ENCODE peak calls at places on chromosome 14, in nine cellular contexts. V is sigmoid colon, R is stomach, E is GM12891, J is HepG2, X is SK-N-MC, B is prostate gland, T is H1, A is breast epithelium. M is an unnamed sample.

GRCh38 chr14:75147423-75148071 is 20.7 kb upstream of the NEK9 start:
- DNase-seq in A (peak), X (no peak), V (peak), R (peak), J (peak), T (no peak), E (no peak), B (peak), M (peak)

GRCh38 chr14:66076166-66076565 is 410.0 kb upstream of the CCDC196 start:
- DNase-seq in V (no peak), T (no peak), R (no peak), A (no peak), J (no peak), B (no peak), E (no peak), X (no peak), M (no peak)

GRCh38 chr14:55519473-55520080 is 60.4 kb upstream of the KTN1 start:
- DNase-seq in A (no peak), E (no peak), J (no peak), R (no peak), T (no peak), B (no peak), V (no peak), X (no peak), M (no peak)

GRCh38 chr14:84064756-84065155 is 1465.2 kb upstream of the FLRT2 start:
- DNase-seq in V (no peak), X (peak), A (no peak), R (no peak), B (no peak), T (no peak), J (no peak), E (no peak), M (no peak)

GRCh38 chr14:30035361-30035760 is 107.7 kb upstream of the PRKD1 start:
- DNase-seq in X (no peak), A (no peak), V (no peak), J (no peak), E (no peak), T (no peak), B (no peak), R (no peak), M (no peak)

GRCh38 chr14:52131640-52132320 is 62.9 kb upstream of the NID2 start:
- DNase-seq in B (peak), E (peak), X (peak), A (no peak), T (peak), V (peak), R (peak), J (peak), M (no peak)

GRCh38 chr14:22263961-22264360 is 325.1 kb downstream of the DAD1 start:
- DNase-seq in A (no peak), X (no peak), B (no peak), V (no peak), J (no peak), R (no peak), T (no peak), E (no peak), M (no peak)

GRCh38 chr14:22508150-22508457 is 80.9 kb downstream of the DAD1 start:
- DNase-seq in T (no peak), V (no peak), J (no peak), X (no peak), A (no peak), R (no peak), E (no peak), B (no peak), M (no peak)

GRCh38 chr14:58082011-58082410 is 70.0 kb downstream of the ARMH4 start:
- DNase-seq in V (no peak), J (no peak), R (no peak), X (no peak), E (no peak), A (no peak), B (no peak), T (no peak), M (no peak)

GRCh38 chr14:43540948-43541347 is 966.1 kb downstream of the FSCB start:
- DNase-seq in E (no peak), B (no peak), X (no peak), R (no peak), A (no peak), V (no peak), J (peak), T (peak), M (no peak)

GRCh38 chr14:91031668-91032067 is 28.8 kb downstream of the RPS6KA5 start:
- DNase-seq in X (peak), R (no peak), B (no peak), J (no peak), E (no peak), V (no peak), T (no peak), A (no peak), M (no peak)

GRCh38 chr14:32534145-32534544 is 205.0 kb downstream of the AKAP6 start:
- DNase-seq in A (no peak), R (no peak), V (no peak), B (no peak), J (no peak), T (no peak), E (no peak), X (no peak), M (no peak)

GRCh38 chr14:101853455-101854018 is 92.0 kb downstream of the PPP2R5C start:
- DNase-seq in E (no peak), A (no peak), B (no peak), J (no peak), X (no peak), V (no peak), T (no peak), R (no peak), M (no peak)

GRCh38 chr14:92487513-92488133 is 26.0 kb upstream of the RIN3 start:
- DNase-seq in A (no peak), T (no peak), X (no peak), E (no peak), B (no peak), V (no peak), R (no peak), J (no peak), M (peak)

GRCh38 chr14:30267141-30267540 is 291.8 kb upstream of the G2E3 start:
- DNase-seq in R (no peak), E (no peak), A (no peak), B (no peak), J (no peak), V (no peak), T (no peak), X (no peak), M (no peak)

GRCh38 chr14:63295991-63296630 is 22.6 kb downstream of the GPHB5 start:
- DNase-seq in A (no peak), E (no peak), V (no peak), R (no peak), X (no peak), T (no peak), B (no peak), J (no peak), M (no peak)

GRCh38 chr14:90405755-90406154 is 8.9 kb downstream of the CALM1 start:
- DNase-seq in X (no peak), B (no peak), V (no peak), T (no peak), A (no peak), J (no peak), R (no peak), E (no peak), M (no peak)

GRCh38 chr14:50064993-50065392 is 51.4 kb downstream of the VCPKMT start:
- DNase-seq in R (peak), T (no peak), E (peak), V (no peak), X (no peak), A (no peak), B (no peak), J (no peak), M (no peak)

GRCh38 chr14:52949711-52950409 is 990 bp downstream of the FERMT2 start:
- DNase-seq in X (no peak), B (peak), T (no peak), E (no peak), R (no peak), V (no peak), A (no peak), J (peak), M (no peak)

GRCh38 chr14:21910260-21910659 is 236.6 kb upstream of the OR4E1 start:
- DNase-seq in R (no peak), B (no peak), E (no peak), V (no peak), T (no peak), A (no peak), J (no peak), X (no peak), M (no peak)

GRCh38 chr14:44463386-44464004 is 43.6 kb downstream of the FSCB start:
- DNase-seq in J (no peak), V (no peak), T (no peak), X (no peak), E (no peak), A (no peak), B (no peak), R (no peak), M (no peak)

GRCh38 chr14:104294628-104294982 is 156.2 kb downstream of the KIF26A start:
- DNase-seq in J (no peak), V (no peak), R (no peak), A (peak), T (no peak), B (no peak), E (no peak), X (no peak), M (no peak)

GRCh38 chr14:91108941-91109611 is 4.8 kb upstream of the DGLUCY start:
- DNase-seq in B (peak), X (no peak), V (peak), E (no peak), T (no peak), R (peak), J (no peak), A (peak), M (no peak)

GRCh38 chr14:105484069-105484996 is 2.4 kb upstream of the CRIP1 start:
- DNase-seq in R (no peak), V (no peak), T (no peak), A (no peak), B (no peak), X (no peak), J (no peak), E (no peak), M (no peak)
- TF ChIP-seq POLR2AphosphoS5 in R (no peak), V (no peak), T (no peak), A (no peak), B (no peak), X (peak), J (no peak), E (no peak), M (no peak)

GRCh38 chr14:23537351-23538048 is 14.1 kb downstream of the ZFHX2 start:
- DNase-seq in J (no peak), T (peak), E (no peak), B (no peak), R (no peak), V (no peak), A (no peak), X (no peak), M (no peak)
- TF ChIP-seq POLR2AphosphoS5 in J (no peak), T (peak), E (no peak), B (no peak), R (no peak), V (no peak), A (no peak), X (no peak), M (no peak)

DNA sequence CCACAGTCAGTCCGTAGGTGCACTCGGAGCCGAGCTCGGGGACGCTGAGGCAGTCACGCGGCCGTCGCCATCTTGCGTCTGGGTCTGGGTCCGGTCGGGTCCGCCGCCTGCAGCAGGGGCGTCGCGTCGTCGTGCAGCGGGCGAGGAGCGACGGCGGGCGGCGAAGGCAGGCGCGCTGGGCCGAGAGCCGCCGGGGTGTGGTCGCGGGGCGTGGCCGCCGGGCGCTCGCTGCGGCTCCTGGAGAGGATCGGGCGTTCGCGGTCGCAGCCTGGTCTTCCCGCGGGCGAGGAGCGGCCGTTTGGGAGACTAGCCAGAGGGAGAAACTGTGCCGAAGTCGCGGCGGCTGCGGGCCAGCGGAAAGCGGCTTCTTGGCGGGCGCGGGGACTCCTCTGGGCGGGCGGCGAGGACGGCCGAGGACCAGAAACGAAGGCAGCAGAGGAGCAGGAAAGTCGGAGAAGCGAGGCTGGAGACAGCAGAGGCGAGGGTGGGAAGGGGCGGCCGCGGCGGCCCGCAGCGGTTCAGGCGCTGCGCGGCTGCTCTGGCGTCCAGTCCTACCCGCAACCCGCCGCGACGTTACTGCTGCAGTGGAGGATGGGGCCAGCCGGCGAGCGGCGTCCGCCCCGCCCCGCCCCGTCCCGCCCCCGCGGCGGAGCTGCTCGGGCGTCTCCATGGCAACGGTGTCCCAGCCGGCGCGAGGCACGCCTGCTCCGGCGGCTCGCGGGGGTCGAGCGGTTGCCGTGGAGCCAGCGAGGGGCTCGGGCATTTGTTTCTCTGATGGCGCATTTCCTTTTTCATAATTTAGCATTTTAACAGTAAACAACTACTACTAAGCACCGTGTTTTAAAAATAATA is at the start of gene PNMA1:
- DNase-seq in J (peak), V (peak), R (peak), X (no peak), B (peak), T (peak), E (peak), A (peak), M (no peak)
- TF ChIP-seq POLR2AphosphoS5 in J (peak), V (peak), R (peak), X (peak), B (no peak), T (peak), E (peak), A (peak), M (peak)

GRCh38 chr14:103078420-103078749 is 5.6 kb upstream of the LBHD2 start:
- DNase-seq in X (peak), J (peak), B (peak), A (peak), T (peak), E (peak), R (peak), V (peak), M (no peak)
- TF ChIP-seq POLR2AphosphoS5 in X (no peak), J (no peak), B (peak), A (peak), T (no peak), E (no peak), R (peak), V (no peak), M (peak)

GRCh38 chr14:94040796-94041195 is 14.7 kb downstream of the OTUB2 start:
- DNase-seq in R (no peak), B (no peak), V (no peak), X (no peak), T (no peak), J (no peak), A (no peak), E (no peak), M (no peak)
- TF ChIP-seq POLR2AphosphoS5 in R (no peak), B (no peak), V (no peak), X (no peak), T (no peak), J (no peak), A (no peak), E (no peak), M (no peak)

DNA sequence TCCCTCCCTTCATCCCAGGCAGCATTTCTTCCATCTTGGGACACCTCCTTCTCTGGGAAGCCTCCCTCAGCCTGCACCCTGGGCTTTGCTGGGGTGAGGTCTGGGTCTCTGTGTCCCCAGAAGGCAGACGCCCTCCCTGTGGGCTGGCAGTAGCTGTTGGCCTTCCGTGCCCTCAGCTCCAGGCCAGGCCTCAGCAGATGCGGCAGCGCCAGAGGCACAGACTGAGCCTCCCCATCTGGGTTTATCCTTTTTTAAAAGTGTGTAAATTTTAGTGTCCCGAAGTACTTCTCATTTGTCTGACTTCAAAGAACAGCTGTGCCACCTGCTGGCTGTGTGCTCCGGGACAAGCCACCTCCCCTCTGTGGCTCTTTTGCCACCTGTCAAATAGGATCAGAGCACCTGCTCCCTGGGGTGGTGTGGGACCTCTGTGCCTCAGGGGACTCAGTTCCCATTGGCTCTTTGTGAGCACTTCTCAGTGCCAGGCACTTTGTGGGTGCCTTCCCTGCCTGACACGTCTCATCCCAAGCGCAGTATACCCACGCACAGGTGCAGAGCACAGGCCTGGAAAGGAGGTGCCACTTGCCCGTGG is 11.1 kb downstream of the EXOC3L4 start:
- DNase-seq in A (no peak), X (no peak), R (no peak), T (no peak), B (no peak), E (no peak), V (no peak), J (no peak), M (no peak)
- TF ChIP-seq POLR2AphosphoS5 in A (no peak), X (no peak), R (no peak), T (no peak), B (no peak), E (no peak), V (no peak), J (no peak), M (no peak)

GRCh38 chr14:97104029-97104428 is 306.8 kb downstream of the VRK1 start:
- DNase-seq in J (no peak), E (no peak), X (no peak), R (no peak), A (no peak), T (no peak), B (no peak), V (no peak), M (no peak)
- TF ChIP-seq POLR2AphosphoS5 in J (no peak), E (no peak), X (no peak), R (no peak), A (no peak), T (no peak), B (no peak), V (no peak), M (no peak)

GRCh38 chr14:81942071-81942470 is 408.4 kb upstream of the SEL1L start:
- DNase-seq in T (no peak), A (no peak), X (no peak), B (no peak), J (no peak), R (no peak), V (no peak), E (no peak), M (no peak)

GRCh38 chr14:81940636-81941035 is 407.0 kb upstream of the SEL1L start:
- DNase-seq in B (no peak), T (no peak), X (no peak), R (no peak), J (no peak), V (no peak), A (no peak), E (no peak), M (no peak)

GRCh38 chr14:81936348-81936747 is 402.7 kb upstream of the SEL1L start:
- DNase-seq in R (no peak), A (no peak), X (no peak), B (no peak), J (no peak), V (no peak), E (no peak), T (no peak), M (no peak)

GRCh38 chr14:81936902-81937301 is 403.2 kb upstream of the SEL1L start:
- DNase-seq in R (no peak), J (no peak), E (no peak), A (no peak), X (no peak), B (no peak), V (no peak), T (no peak), M (no peak)

GRCh38 chr14:81938341-81938740 is 404.7 kb upstream of the SEL1L start:
- DNase-seq in A (no peak), V (no peak), B (no peak), R (no peak), E (no peak), X (no peak), J (no peak), T (no peak), M (no peak)
- TF ChIP-seq POLR2AphosphoS5 in A (no peak), V (no peak), B (no peak), R (no peak), E (no peak), X (no peak), J (no peak), T (no peak), M (no peak)

GRCh38 chr14:67698179-67698578 is 2.6 kb upstream of the RDH11 start:
- DNase-seq in J (no peak), E (no peak), T (no peak), V (no peak), A (no peak), B (no peak), X (no peak), R (no peak), M (no peak)

GRCh38 chr14:67697006-67697405 is 1.4 kb upstream of the RDH11 start:
- DNase-seq in V (no peak), B (no peak), E (no peak), T (no peak), R (no peak), J (no peak), X (no peak), A (no peak), M (no peak)

GRCh38 chr14:67690011-67690410 is 5.6 kb downstream of the RDH11 start:
- DNase-seq in A (no peak), B (no peak), V (no peak), X (no peak), J (no peak), E (no peak), R (no peak), T (no peak), M (no peak)

GRCh38 chr14:67695394-67695949 is at the start of gene RDH11:
- DNase-seq in J (peak), A (peak), E (peak), V (peak), B (peak), R (peak), T (peak), X (peak), M (no peak)

GRCh38 chr14:67694791-67695393 is 672 bp downstream of the RDH11 start:
- DNase-seq in V (peak), J (peak), R (peak), T (peak), A (peak), X (no peak), E (peak), B (peak), M (no peak)
- TF ChIP-seq POLR2AphosphoS5 in V (no peak), J (peak), R (peak), T (peak), A (no peak), X (peak), E (no peak), B (peak), M (no peak)

M was measured in vagina.